ENCODE peak calls at places on chromosomes 6 and 20, in six cellular contexts. O is cardiac muscle cell, L is NCI-H1105, Z is CD14-positive monocyte, G is fibroblast of the aortic adventitia, X is ELR. F is an unnamed sample.

GRCh38 chr20:58102252-58102651 is 126.2 kb downstream of the ANKRD60 start:
- DNase-seq in O (no peak), L (no peak), Z (no peak), G (no peak), X (peak), F (no peak)

GRCh38 chr6:2853766-2854393 is 12.2 kb upstream of the SERPINB1 start:
- DNase-seq in O (no peak), L (no peak), Z (peak), G (peak), X (peak), F (peak)

GRCh38 chr20:51574248-51575033 is 31.9 kb upstream of the NFATC2 start:
- DNase-seq in O (no peak), L (no peak), Z (no peak), G (no peak), X (peak), F (peak)

GRCh38 chr20:4160761-4161305 is 145.5 kb upstream of the RNF24 start:
- DNase-seq in O (peak), L (no peak), Z (peak), G (peak), X (peak), F (peak)

GRCh38 chr6:44012078-44012493 is 115.2 kb downstream of the MRPL14 start:
- DNase-seq in O (no peak), L (no peak), Z (peak), G (peak), X (peak), F (peak)

GRCh38 chr20:58617158-58617557 is 33.9 kb upstream of the STX16 start:
- DNase-seq in O (no peak), L (no peak), Z (no peak), G (no peak), X (no peak), F (no peak)

GRCh38 chr20:24948939-24949679 is at the start of gene CST7:
- DNase-seq in O (no peak), L (no peak), Z (peak), G (no peak), X (peak), F (peak)

GRCh38 chr6:108622601-108623335 is 62.1 kb downstream of the FOXO3 start:
- DNase-seq in O (no peak), L (no peak), Z (peak), G (peak), X (peak), F (no peak)

GRCh38 chr6:69026243-69026642 is 391.2 kb downstream of the ADGRB3 start:
- DNase-seq in O (no peak), L (no peak), Z (no peak), G (peak), X (peak), F (peak)

GRCh38 chr6:122696079-122696478 is 83.4 kb upstream of the FABP7 start:
- DNase-seq in O (no peak), L (no peak), Z (no peak), G (peak), X (peak), F (peak)

GRCh38 chr6:67210450-67210849 is 1424.6 kb upstream of the ADGRB3 start:
- DNase-seq in O (no peak), L (no peak), Z (no peak), G (peak), X (no peak), F (no peak)

GRCh38 chr20:48076247-48076646 is 291.0 kb upstream of the SULF2 start:
- DNase-seq in O (no peak), L (no peak), Z (no peak), G (no peak), X (no peak), F (no peak)

GRCh38 chr6:135815216-135815615 is 36.3 kb upstream of the PDE7B start:
- DNase-seq in O (no peak), L (no peak), Z (no peak), G (no peak), X (no peak), F (no peak)

GRCh38 chr6:129491436-129491835 is 218.5 kb downstream of the ARHGAP18 start:
- DNase-seq in O (no peak), L (no peak), Z (no peak), G (no peak), X (no peak), F (peak)

GRCh38 chr6:52389626-52390360 is 27.8 kb downstream of the PAQR8 start:
- DNase-seq in O (no peak), L (peak), Z (no peak), G (peak), X (peak), F (peak)

GRCh38 chr6:133017581-133017980 is 203.2 kb downstream of the RPS12 start:
- DNase-seq in O (no peak), L (no peak), Z (no peak), G (peak), X (peak), F (no peak)

GRCh38 chr6:46410330-46410953 is 80.8 kb downstream of the RCAN2 start:
- DNase-seq in O (peak), L (peak), Z (no peak), G (peak), X (peak), F (peak)

GRCh38 chr6:43740961-43741764 is 28.8 kb upstream of the VEGFA start:
- DNase-seq in O (no peak), L (no peak), Z (no peak), G (no peak), X (no peak), F (no peak)

GRCh38 chr20:10637062-10637559 is 36.7 kb downstream of the JAG1 start:
- DNase-seq in O (no peak), L (no peak), Z (no peak), G (peak), X (no peak), F (no peak)

GRCh38 chr6:111727798-111728197 is 122.1 kb upstream of the TRAF3IP2 start:
- DNase-seq in O (no peak), L (no peak), Z (no peak), G (no peak), X (peak), F (peak)

GRCh38 chr6:106056060-106056737 is 29.9 kb upstream of the PRDM1 start:
- DNase-seq in O (no peak), L (no peak), Z (no peak), G (no peak), X (no peak), F (no peak)

GRCh38 chr20:58481541-58482021 is 33.6 kb downstream of the APCDD1L start:
- DNase-seq in O (peak), L (no peak), Z (no peak), G (peak), X (peak), F (peak)

GRCh38 chr20:62723351-62723750 is 14.7 kb downstream of the NTSR1 start:
- DNase-seq in O (no peak), L (no peak), Z (no peak), G (peak), X (peak), F (peak)